ENCODE peak calls at places on chromosomes 5 and 9, in four cellular contexts. B is H1, U is GM12878, L is K562. I is an unnamed sample.

GRCh38 chr9:89935791-89936190 is 331.0 kb downstream of the GADD45G start:
- DNase-seq in B (no peak), L (no peak), U (no peak), I (no peak)

GRCh38 chr5:45696206-45696836 is at the start of gene HCN1:
- DNase-seq in L (peak; percentile 5), U (no peak), B (peak; percentile 75), I (no peak)

GRCh38 chr9:121372563-121373400 is 2.7 kb upstream of the STOM start:
- DNase-seq in L (peak; percentile 46), B (no peak), U (no peak), I (no peak)

GRCh38 chr9:77808750-77809079 is 160.6 kb upstream of the GNA14 start:
- DNase-seq in L (no peak), U (no peak), B (no peak), I (no peak)

GRCh38 chr5:154646841-154647759 is 108.1 kb upstream of the LARP1 start:
- DNase-seq in U (no peak), B (peak; percentile 34), L (peak; percentile 84), I (no peak)

GRCh38 chr9:109110326-109111014 is 9.3 kb downstream of the TMEM245 start:
- DNase-seq in B (no peak), L (no peak), U (no peak), I (peak; percentile 54)

GRCh38 chr9:35342221-35342620 is 147.7 kb upstream of the RUSC2 start:
- DNase-seq in U (no peak), L (no peak), B (no peak), I (no peak)

GRCh38 chr5:169429044-169429443 is 128.1 kb upstream of the SLIT3 start:
- DNase-seq in B (no peak), U (no peak), L (no peak), I (no peak)

GRCh38 chr5:113221294-113222176 is 213.3 kb downstream of the TSSK1B start:
- DNase-seq in L (no peak), U (no peak), B (no peak), I (no peak)

GRCh38 chr9:92188969-92189781 is 74.0 kb upstream of the SPTLC1 start:
- DNase-seq in B (no peak), L (no peak), U (no peak), I (no peak)

GRCh38 chr9:116975119-116975518 is 288.0 kb downstream of the TRIM32 start:
- DNase-seq in L (no peak), U (no peak), B (no peak), I (no peak)

GRCh38 chr5:166566725-166567124 is 1724.7 kb upstream of the WWC1 start:
- DNase-seq in B (no peak), L (no peak), U (no peak), I (no peak)

GRCh38 chr9:74493512-74493911 is 3.6 kb upstream of the RORB start:
- DNase-seq in U (no peak), B (no peak), L (no peak), I (no peak)

GRCh38 chr9:89798546-89799120 is 193.8 kb downstream of the GADD45G start:
- DNase-seq in U (no peak), B (no peak), L (no peak), I (no peak)

GRCh38 chr5:103216137-103216536 is 42.4 kb upstream of the MACIR start:
- DNase-seq in U (no peak), L (no peak), B (no peak), I (no peak)

GRCh38 chr9:115210699-115211098 is 92.7 kb upstream of the TNC start:
- DNase-seq in U (no peak), L (no peak), B (no peak), I (no peak)

GRCh38 chr9:115204827-115205506 is 87.0 kb upstream of the TNC start:
- DNase-seq in U (no peak), L (no peak), B (no peak), I (no peak)

GRCh38 chr9:115208503-115208902 is 90.5 kb upstream of the TNC start:
- DNase-seq in U (no peak), L (no peak), B (no peak), I (no peak)

GRCh38 chr9:115209601-115210306 is 91.8 kb upstream of the TNC start:
- DNase-seq in L (no peak), B (no peak), U (peak; percentile 56), I (no peak)

GRCh38 chr9:115207003-115207837 is 89.3 kb upstream of the TNC start:
- DNase-seq in L (no peak), U (peak; percentile 72), B (no peak), I (no peak)
- TF ChIP-seq ATF3 in L (no peak), U (no peak), B (no peak), I (no peak)

DNA sequence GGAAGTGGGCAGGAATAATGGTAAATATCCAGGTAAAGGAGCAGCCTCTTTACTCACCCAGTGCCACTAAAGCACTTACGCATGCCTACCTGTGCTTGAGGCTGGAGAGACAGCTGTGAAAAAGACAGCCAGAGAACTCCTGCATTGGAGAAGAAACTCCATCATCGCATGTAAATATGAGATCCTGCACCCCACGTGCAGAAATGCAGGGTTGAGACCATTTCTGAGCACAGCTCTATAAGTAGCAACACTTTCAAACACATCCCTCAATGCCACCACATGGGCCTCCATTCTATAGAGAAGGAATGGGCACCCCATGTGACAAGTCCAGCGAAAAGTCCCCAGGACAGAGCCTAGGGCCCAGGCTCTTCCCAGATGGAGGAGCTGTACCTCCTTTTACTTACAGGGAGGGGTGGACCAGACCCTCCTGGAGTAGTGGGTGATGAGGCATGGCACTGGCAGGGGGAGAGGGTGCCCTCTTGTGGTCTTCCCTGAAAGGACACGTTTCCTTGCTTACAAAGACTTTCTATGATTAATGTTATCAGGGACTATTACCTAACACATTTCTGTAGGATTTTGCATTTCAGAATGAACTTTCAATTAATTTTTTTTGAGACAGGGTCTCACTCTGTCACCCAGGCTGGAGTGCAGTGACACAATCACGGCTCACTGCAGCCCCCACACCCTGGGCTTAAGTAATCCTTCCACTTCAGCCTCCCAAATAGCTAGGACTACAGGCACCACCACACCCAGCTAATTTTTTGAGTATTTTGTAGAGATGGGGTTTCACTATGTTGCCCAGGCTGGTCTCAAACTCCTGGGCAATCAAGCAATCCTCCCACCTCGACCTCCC is 55.3 kb upstream of the IL17B start:
- DNase-seq in B (peak; percentile 62), L (peak; percentile 78), U (no peak), I (no peak)
- TF ChIP-seq POLR2A in B (no peak), L (no peak), U (no peak), I (no peak)

DNA sequence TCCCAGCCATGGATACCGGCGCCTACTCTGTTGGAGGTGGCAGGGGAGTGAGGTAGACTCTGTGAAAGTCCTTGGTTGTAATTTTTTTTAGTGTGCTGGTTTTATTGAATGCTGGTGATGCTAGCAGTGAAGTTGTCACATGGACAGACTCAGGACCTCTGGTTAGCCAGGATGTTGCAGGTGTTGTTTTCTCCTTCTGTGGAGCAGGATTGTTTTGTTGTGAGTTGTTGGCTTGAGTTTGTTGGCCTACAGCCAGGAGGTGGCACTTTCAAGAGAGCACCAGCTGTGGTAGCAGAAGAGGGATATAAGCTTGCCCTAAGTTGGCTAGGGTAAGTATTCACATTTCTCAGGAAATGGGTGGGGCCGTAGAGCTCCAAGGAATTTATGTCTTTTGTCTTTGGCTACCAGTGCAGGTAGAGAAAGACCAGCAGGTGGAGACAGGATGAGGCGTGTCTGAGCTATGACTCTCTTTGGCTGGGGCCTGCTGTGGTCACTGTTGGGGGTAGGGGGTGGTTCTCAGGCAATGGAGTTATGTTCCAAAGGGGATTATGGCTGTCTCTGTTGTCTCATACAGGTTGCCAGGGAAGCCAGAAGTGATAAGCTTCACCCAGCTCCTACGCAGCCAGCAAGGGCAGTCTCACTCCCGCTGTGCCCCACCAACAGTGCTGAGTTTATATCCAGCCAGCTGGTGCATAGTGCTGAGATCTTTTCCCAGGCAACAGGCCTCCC is 248.7 kb downstream of the TAF11L14 start:
- DNase-seq in B (peak; percentile 13), L (no peak), U (no peak), I (no peak)
- TF ChIP-seq ZNF274 in B (no peak), L (no peak), U (no peak), I (no peak)

GRCh38 chr5:150196514-150196913 is 6.7 kb downstream of the SLC6A7 start:
- DNase-seq in L (no peak), U (no peak), B (no peak), I (no peak)
- TF ChIP-seq ATF3 in L (no peak), U (no peak), B (no peak), I (no peak)

DNA sequence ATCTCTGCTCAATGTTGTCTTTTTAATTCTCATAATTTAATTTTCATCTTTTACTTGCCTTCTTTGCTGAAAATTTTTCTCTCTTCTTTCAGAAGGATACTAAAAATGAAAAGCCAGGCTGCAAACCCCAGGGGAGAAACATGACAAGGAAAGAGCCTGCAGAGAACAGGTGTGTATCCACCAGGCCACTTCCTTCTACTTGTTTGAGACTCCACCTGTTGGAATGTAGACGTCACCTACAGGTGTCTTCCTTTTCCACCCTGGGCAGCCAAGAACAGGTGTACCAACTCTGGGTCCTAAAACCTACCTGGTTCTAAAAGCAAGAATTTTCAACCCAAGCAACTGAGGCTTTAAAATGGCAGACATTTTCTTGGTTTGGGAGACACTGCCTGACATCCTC is 166.8 kb downstream of the ATP10B start:
- DNase-seq in B (no peak), L (no peak), U (no peak), I (no peak)
- TF ChIP-seq POLR2A in B (no peak), L (no peak), U (no peak), I (no peak)

DNA sequence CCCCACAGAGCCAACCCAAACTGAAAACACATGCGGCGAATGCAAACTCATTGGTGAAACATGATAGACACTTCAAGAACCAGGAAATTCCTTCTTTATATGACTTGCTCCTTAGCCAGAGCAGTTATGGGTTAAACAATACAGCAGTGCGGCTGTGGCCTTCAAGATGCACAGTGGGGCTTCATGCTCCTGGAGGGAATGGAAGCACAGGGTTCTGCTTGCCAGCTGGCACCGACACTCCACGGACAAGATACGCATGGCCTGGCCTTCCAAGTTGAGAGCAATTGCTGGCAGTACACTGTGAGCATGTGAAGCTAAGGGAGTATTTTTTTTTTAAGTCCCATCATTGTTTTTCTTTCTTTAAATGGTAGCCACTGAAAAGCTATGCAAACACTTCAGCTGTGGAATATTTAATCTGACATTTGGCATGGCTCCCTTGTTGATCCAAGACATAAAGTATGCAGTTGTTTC is 451.6 kb upstream of the CD180 start:
- DNase-seq in B (no peak), L (no peak), U (no peak), I (no peak)
- TF ChIP-seq ZNF274 in B (no peak), L (no peak), U (no peak), I (no peak)

GRCh38 chr9:69179037-69179436 is 5.0 kb downstream of the TJP2 start:
- DNase-seq in L (no peak), B (no peak), U (no peak), I (no peak)

GRCh38 chr9:69180200-69180599 is 6.1 kb downstream of the TJP2 start:
- DNase-seq in B (no peak), L (no peak), U (no peak), I (no peak)

GRCh38 chr9:69178583-69179011 is 4.5 kb downstream of the TJP2 start:
- DNase-seq in U (no peak), L (no peak), B (no peak), I (peak; percentile 45)

GRCh38 chr9:69181908-69182353 is 7.9 kb downstream of the TJP2 start:
- DNase-seq in L (no peak), B (no peak), U (no peak), I (no peak)

GRCh38 chr9:69180670-69181069 is 6.6 kb downstream of the TJP2 start:
- DNase-seq in U (no peak), B (no peak), L (peak; percentile 90), I (peak; percentile 83)
- TF ChIP-seq ATF3 in U (no peak), B (no peak), L (peak; percentile 82), I (no peak)

I was measured in HCT116.